ENCODE peak calls at places on chromosomes 2 and 18, in seven cellular contexts. One of them, this sample, is unnamed.

GRCh38 chr2:213122730-213123129 is 28.7 kb downstream of the IKZF2 start:
- DNase-seq in HS-27A: no peak
- DNase-seq in stromal cell of bone marrow: no peak
- DNase-seq in ovary: no peak
- DNase-seq in stimulated activated CD8-positive, alpha-beta memory T cell treated with anti-CD3 and anti-CD28 coated beads, Interleukin-2, amount 100 ng/mL, for 48 hours: no peak
- DNase-seq in NCI-H1417: no peak
- DNase-seq in Karpas-422: no peak
- DNase-seq in this sample: no peak

GRCh38 chr2:53512071-53512841 is 255.3 kb upstream of the CHAC2 start:
- DNase-seq in HS-27A: no peak
- DNase-seq in NCI-H1417: no peak
- DNase-seq in stromal cell of bone marrow: peak
- DNase-seq in stimulated activated CD8-positive, alpha-beta memory T cell treated with anti-CD3 and anti-CD28 coated beads, Interleukin-2, amount 100 ng/mL, for 48 hours: no peak
- DNase-seq in Karpas-422: no peak
- DNase-seq in ovary: no peak
- DNase-seq in this sample: no peak

GRCh38 chr2:8477511-8478132 is 204.2 kb upstream of the ID2 start:
- DNase-seq in Karpas-422: peak
- DNase-seq in ovary: no peak
- DNase-seq in NCI-H1417: no peak
- DNase-seq in stromal cell of bone marrow: no peak
- DNase-seq in stimulated activated CD8-positive, alpha-beta memory T cell treated with anti-CD3 and anti-CD28 coated beads, Interleukin-2, amount 100 ng/mL, for 48 hours: no peak
- DNase-seq in HS-27A: no peak
- DNase-seq in this sample: no peak

GRCh38 chr18:37533647-37534565 is 31.7 kb downstream of the CELF4 start:
- DNase-seq in Karpas-422: no peak
- DNase-seq in stimulated activated CD8-positive, alpha-beta memory T cell treated with anti-CD3 and anti-CD28 coated beads, Interleukin-2, amount 100 ng/mL, for 48 hours: no peak
- DNase-seq in stromal cell of bone marrow: no peak
- DNase-seq in NCI-H1417: no peak
- DNase-seq in ovary: no peak
- DNase-seq in HS-27A: no peak
- DNase-seq in this sample: no peak

GRCh38 chr2:88451647-88452150 is 794 bp downstream of the FOXI3 start:
- DNase-seq in HS-27A: no peak
- DNase-seq in Karpas-422: no peak
- DNase-seq in ovary: no peak
- DNase-seq in NCI-H1417: no peak
- DNase-seq in stromal cell of bone marrow: no peak
- DNase-seq in stimulated activated CD8-positive, alpha-beta memory T cell treated with anti-CD3 and anti-CD28 coated beads, Interleukin-2, amount 100 ng/mL, for 48 hours: no peak
- DNase-seq in this sample: no peak

GRCh38 chr2:157466764-157467163 is 22.9 kb upstream of the CYTIP start:
- DNase-seq in stromal cell of bone marrow: no peak
- DNase-seq in NCI-H1417: no peak
- DNase-seq in ovary: no peak
- DNase-seq in HS-27A: no peak
- DNase-seq in Karpas-422: no peak
- DNase-seq in stimulated activated CD8-positive, alpha-beta memory T cell treated with anti-CD3 and anti-CD28 coated beads, Interleukin-2, amount 100 ng/mL, for 48 hours: no peak
- DNase-seq in this sample: no peak

GRCh38 chr2:238950551-238950950 is 102.7 kb downstream of the TWIST2 start:
- DNase-seq in Karpas-422: no peak
- DNase-seq in NCI-H1417: no peak
- DNase-seq in stromal cell of bone marrow: no peak
- DNase-seq in HS-27A: no peak
- DNase-seq in stimulated activated CD8-positive, alpha-beta memory T cell treated with anti-CD3 and anti-CD28 coated beads, Interleukin-2, amount 100 ng/mL, for 48 hours: no peak
- DNase-seq in ovary: no peak
- DNase-seq in this sample: no peak

GRCh38 chr18:76495435-76496199 is 575 bp upstream of the ZNF516 start:
- DNase-seq in NCI-H1417: no peak
- DNase-seq in HS-27A: no peak
- DNase-seq in stimulated activated CD8-positive, alpha-beta memory T cell treated with anti-CD3 and anti-CD28 coated beads, Interleukin-2, amount 100 ng/mL, for 48 hours: no peak
- DNase-seq in Karpas-422: peak
- DNase-seq in ovary: peak
- DNase-seq in stromal cell of bone marrow: no peak
- DNase-seq in this sample: no peak

GRCh38 chr2:43634604-43635306 is 2.3 kb upstream of the PLEKHH2 start:
- DNase-seq in HS-27A: no peak
- DNase-seq in NCI-H1417: peak
- DNase-seq in stromal cell of bone marrow: peak
- DNase-seq in stimulated activated CD8-positive, alpha-beta memory T cell treated with anti-CD3 and anti-CD28 coated beads, Interleukin-2, amount 100 ng/mL, for 48 hours: no peak
- DNase-seq in Karpas-422: no peak
- DNase-seq in ovary: no peak
- DNase-seq in this sample: no peak

GRCh38 chr2:145688156-145688555 is 1168.2 kb upstream of the ZEB2 start:
- DNase-seq in stromal cell of bone marrow: no peak
- DNase-seq in ovary: no peak
- DNase-seq in stimulated activated CD8-positive, alpha-beta memory T cell treated with anti-CD3 and anti-CD28 coated beads, Interleukin-2, amount 100 ng/mL, for 48 hours: no peak
- DNase-seq in NCI-H1417: no peak
- DNase-seq in Karpas-422: peak
- DNase-seq in HS-27A: no peak
- DNase-seq in this sample: no peak

GRCh38 chr18:29430416-29430815 is 1253.5 kb upstream of the CDH2 start:
- DNase-seq in NCI-H1417: no peak
- DNase-seq in ovary: no peak
- DNase-seq in Karpas-422: no peak
- DNase-seq in HS-27A: no peak
- DNase-seq in stromal cell of bone marrow: no peak
- DNase-seq in stimulated activated CD8-positive, alpha-beta memory T cell treated with anti-CD3 and anti-CD28 coated beads, Interleukin-2, amount 100 ng/mL, for 48 hours: no peak
- DNase-seq in this sample: no peak

GRCh38 chr2:69846182-69847067 is 17.0 kb downstream of the GMCL1 start:
- DNase-seq in Karpas-422: no peak
- DNase-seq in ovary: no peak
- DNase-seq in stromal cell of bone marrow: no peak
- DNase-seq in HS-27A: no peak
- DNase-seq in stimulated activated CD8-positive, alpha-beta memory T cell treated with anti-CD3 and anti-CD28 coated beads, Interleukin-2, amount 100 ng/mL, for 48 hours: no peak
- DNase-seq in NCI-H1417: no peak
- DNase-seq in this sample: no peak

GRCh38 chr2:84880645-84881521 is at the start of gene TRABD2A:
- DNase-seq in HS-27A: no peak
- DNase-seq in stromal cell of bone marrow: no peak
- DNase-seq in stimulated activated CD8-positive, alpha-beta memory T cell treated with anti-CD3 and anti-CD28 coated beads, Interleukin-2, amount 100 ng/mL, for 48 hours: peak
- DNase-seq in NCI-H1417: no peak
- DNase-seq in ovary: peak
- DNase-seq in Karpas-422: no peak
- DNase-seq in this sample: no peak

GRCh38 chr18:51196116-51196810 is 1.2 kb downstream of the MEX3C start:
- DNase-seq in NCI-H1417: peak
- DNase-seq in stimulated activated CD8-positive, alpha-beta memory T cell treated with anti-CD3 and anti-CD28 coated beads, Interleukin-2, amount 100 ng/mL, for 48 hours: peak
- DNase-seq in HS-27A: no peak
- DNase-seq in Karpas-422: peak
- DNase-seq in ovary: peak
- DNase-seq in stromal cell of bone marrow: peak
- DNase-seq in this sample: no peak

GRCh38 chr18:48711651-48712486 is 173.0 kb downstream of the CTIF start:
- DNase-seq in HS-27A: no peak
- DNase-seq in ovary: no peak
- DNase-seq in stromal cell of bone marrow: no peak
- DNase-seq in Karpas-422: peak
- DNase-seq in NCI-H1417: no peak
- DNase-seq in stimulated activated CD8-positive, alpha-beta memory T cell treated with anti-CD3 and anti-CD28 coated beads, Interleukin-2, amount 100 ng/mL, for 48 hours: no peak
- DNase-seq in this sample: no peak

GRCh38 chr2:240462073-240462703 is 26.7 kb downstream of the GPC1 start:
- DNase-seq in ovary: peak
- DNase-seq in NCI-H1417: no peak
- DNase-seq in stromal cell of bone marrow: no peak
- DNase-seq in Karpas-422: no peak
- DNase-seq in stimulated activated CD8-positive, alpha-beta memory T cell treated with anti-CD3 and anti-CD28 coated beads, Interleukin-2, amount 100 ng/mL, for 48 hours: no peak
- DNase-seq in HS-27A: no peak
- DNase-seq in this sample: no peak

GRCh38 chr2:90209806-90210205 is 1518.3 kb downstream of the RPIA start:
- DNase-seq in stromal cell of bone marrow: no peak
- DNase-seq in NCI-H1417: no peak
- DNase-seq in HS-27A: no peak
- DNase-seq in stimulated activated CD8-positive, alpha-beta memory T cell treated with anti-CD3 and anti-CD28 coated beads, Interleukin-2, amount 100 ng/mL, for 48 hours: no peak
- DNase-seq in ovary: no peak
- DNase-seq in Karpas-422: peak
- DNase-seq in this sample: no peak

GRCh38 chr2:160209457-160209856 is 9.4 kb upstream of the ITGB6 start:
- DNase-seq in NCI-H1417: no peak
- DNase-seq in stromal cell of bone marrow: peak
- DNase-seq in HS-27A: no peak
- DNase-seq in ovary: no peak
- DNase-seq in Karpas-422: no peak
- DNase-seq in stimulated activated CD8-positive, alpha-beta memory T cell treated with anti-CD3 and anti-CD28 coated beads, Interleukin-2, amount 100 ng/mL, for 48 hours: no peak
- DNase-seq in this sample: no peak

GRCh38 chr2:181430406-181431199 is 26.6 kb upstream of the ITGA4 start:
- DNase-seq in NCI-H1417: no peak
- DNase-seq in stimulated activated CD8-positive, alpha-beta memory T cell treated with anti-CD3 and anti-CD28 coated beads, Interleukin-2, amount 100 ng/mL, for 48 hours: no peak
- DNase-seq in Karpas-422: peak
- DNase-seq in HS-27A: no peak
- DNase-seq in stromal cell of bone marrow: no peak
- DNase-seq in ovary: no peak
- DNase-seq in this sample: no peak

GRCh38 chr2:444937-445884 is 157.3 kb upstream of the ALKAL2 start:
- DNase-seq in HS-27A: no peak
- DNase-seq in NCI-H1417: no peak
- DNase-seq in stromal cell of bone marrow: no peak
- DNase-seq in Karpas-422: no peak
- DNase-seq in ovary: no peak
- DNase-seq in stimulated activated CD8-positive, alpha-beta memory T cell treated with anti-CD3 and anti-CD28 coated beads, Interleukin-2, amount 100 ng/mL, for 48 hours: no peak
- DNase-seq in this sample: no peak

GRCh38 chr2:109510136-109511028 is 103.4 kb downstream of the SEPTIN10 start:
- DNase-seq in stimulated activated CD8-positive, alpha-beta memory T cell treated with anti-CD3 and anti-CD28 coated beads, Interleukin-2, amount 100 ng/mL, for 48 hours: peak
- DNase-seq in NCI-H1417: peak
- DNase-seq in ovary: peak
- DNase-seq in Karpas-422: peak
- DNase-seq in stromal cell of bone marrow: peak
- DNase-seq in HS-27A: peak
- DNase-seq in this sample: peak

GRCh38 chr2:136001147-136001546 is 15.7 kb upstream of the DARS1 start:
- DNase-seq in stromal cell of bone marrow: no peak
- DNase-seq in HS-27A: no peak
- DNase-seq in ovary: no peak
- DNase-seq in stimulated activated CD8-positive, alpha-beta memory T cell treated with anti-CD3 and anti-CD28 coated beads, Interleukin-2, amount 100 ng/mL, for 48 hours: no peak
- DNase-seq in NCI-H1417: no peak
- DNase-seq in Karpas-422: no peak
- DNase-seq in this sample: no peak

GRCh38 chr18:48878471-48878870 is 72.3 kb downstream of the SMAD7 start:
- DNase-seq in stimulated activated CD8-positive, alpha-beta memory T cell treated with anti-CD3 and anti-CD28 coated beads, Interleukin-2, amount 100 ng/mL, for 48 hours: no peak
- DNase-seq in stromal cell of bone marrow: no peak
- DNase-seq in Karpas-422: no peak
- DNase-seq in ovary: no peak
- DNase-seq in HS-27A: no peak
- DNase-seq in NCI-H1417: no peak
- DNase-seq in this sample: no peak

GRCh38 chr18:47175283-47175894 is 775 bp downstream of the IER3IP1 start:
- DNase-seq in Karpas-422: no peak
- DNase-seq in ovary: peak
- DNase-seq in NCI-H1417: no peak
- DNase-seq in stromal cell of bone marrow: no peak
- DNase-seq in HS-27A: no peak
- DNase-seq in stimulated activated CD8-positive, alpha-beta memory T cell treated with anti-CD3 and anti-CD28 coated beads, Interleukin-2, amount 100 ng/mL, for 48 hours: no peak
- DNase-seq in this sample: peak

GRCh38 chr18:49303376-49303775 is 157.1 kb downstream of the DYM start:
- DNase-seq in stromal cell of bone marrow: no peak
- DNase-seq in ovary: no peak
- DNase-seq in Karpas-422: no peak
- DNase-seq in stimulated activated CD8-positive, alpha-beta memory T cell treated with anti-CD3 and anti-CD28 coated beads, Interleukin-2, amount 100 ng/mL, for 48 hours: no peak
- DNase-seq in HS-27A: no peak
- DNase-seq in NCI-H1417: no peak
- DNase-seq in this sample: no peak

GRCh38 chr2:80489718-80490117 is 185.2 kb upstream of the LRRTM1 start:
- DNase-seq in ovary: no peak
- DNase-seq in stimulated activated CD8-positive, alpha-beta memory T cell treated with anti-CD3 and anti-CD28 coated beads, Interleukin-2, amount 100 ng/mL, for 48 hours: no peak
- DNase-seq in NCI-H1417: no peak
- DNase-seq in Karpas-422: no peak
- DNase-seq in HS-27A: no peak
- DNase-seq in stromal cell of bone marrow: peak
- DNase-seq in this sample: no peak

GRCh38 chr2:207505728-207506127 is 24.0 kb upstream of the CREB1 start:
- DNase-seq in NCI-H1417: no peak
- DNase-seq in ovary: no peak
- DNase-seq in stromal cell of bone marrow: peak
- DNase-seq in stimulated activated CD8-positive, alpha-beta memory T cell treated with anti-CD3 and anti-CD28 coated beads, Interleukin-2, amount 100 ng/mL, for 48 hours: no peak
- DNase-seq in Karpas-422: no peak
- DNase-seq in HS-27A: peak
- DNase-seq in this sample: no peak

This sample was measured in hypothalamus.